ENCODE peak calls at places on chromosomes 16 and 17, in eight cellular contexts. G is heart left ventricle; Y is body of pancreas; Z is activated naive CD4-positive, alpha-beta T cell; M is GM23248; N is CD4-positive, alpha-beta memory T cell; B is NCI-H2081; P is thoracic aorta. X is an unnamed sample.
A peak's percentile ranks its signal among the peaks of the same experiment; 100 is the strongest.

GRCh38 chr17:40087049-40087794 is 13.2 kb downstream of the NR1D1 start:
- DNase-seq in Z (no peak), B (no peak), N (no peak), Y (no peak), P (no peak), G (no peak), M (no peak), X (no peak)

GRCh38 chr17:57092171-57092570 is 7.1 kb downstream of the AKAP1 start:
- DNase-seq in P (peak; percentile 58), M (no peak), Z (no peak), Y (no peak), N (no peak), G (no peak), B (no peak), X (no peak)

GRCh38 chr17:41959336-41960095 is 7.1 kb upstream of the CNP start:
- DNase-seq in Z (no peak), B (peak; percentile 56), Y (peak; percentile 64), P (no peak), M (peak; percentile 36), G (peak; percentile 26), N (no peak), X (no peak)

GRCh38 chr16:2008631-2009301 is 855 bp downstream of the ZNF598 start:
- DNase-seq in B (peak; percentile 11), Z (no peak), M (peak; percentile 84), Y (peak; percentile 52), P (no peak), G (no peak), N (no peak), X (no peak)

GRCh38 chr16:85645021-85645589 is 32.0 kb downstream of the GSE1 start:
- DNase-seq in Y (no peak), G (no peak), Z (no peak), N (no peak), P (no peak), B (no peak), M (no peak), X (no peak)

GRCh38 chr17:2689411-2690164 is 22.0 kb downstream of the CLUH start:
- DNase-seq in Z (no peak), Y (peak; percentile 20), N (peak; percentile 59), M (no peak), P (no peak), G (peak; percentile 28), B (no peak), X (peak; percentile 54)

GRCh38 chr16:87233928-87234327 is 83.3 kb downstream of the C16orf95 start:
- DNase-seq in Y (peak; percentile 40), P (no peak), B (no peak), M (peak; percentile 61), N (no peak), G (no peak), Z (no peak), X (no peak)

GRCh38 chr16:75087040-75087979 is 29.3 kb downstream of the LDHD start:
- DNase-seq in Z (no peak), G (peak; percentile 71), P (no peak), Y (no peak), B (peak; percentile 77), N (no peak), M (peak; percentile 44), X (peak; percentile 62)

GRCh38 chr17:43363926-43364285 is 34.9 kb upstream of the ARL4D start:
- DNase-seq in B (no peak), N (no peak), Y (no peak), Z (no peak), P (no peak), G (no peak), M (no peak), X (no peak)

GRCh38 chr16:53434436-53435065 is at the start of gene RBL2:
- DNase-seq in G (peak; percentile 56), P (peak; percentile 30), B (peak; percentile 67), M (peak; percentile 92), Z (peak; percentile 51), N (peak; percentile 79), Y (peak; percentile 86), X (peak; percentile 79)

GRCh38 chr17:48175692-48176450 is 68.3 kb downstream of the SNX11 start:
- DNase-seq in G (no peak), Z (no peak), P (no peak), B (no peak), N (no peak), Y (no peak), M (peak; percentile 74), X (no peak)

GRCh38 chr16:7227193-7227825 is 105.3 kb upstream of the RBFOX1 start:
- DNase-seq in Y (no peak), G (peak; percentile 24), Z (no peak), M (no peak), B (no peak), P (no peak), N (no peak), X (no peak)

GRCh38 chr16:69522732-69523404 is 42.9 kb upstream of the NFAT5 start:
- DNase-seq in N (no peak), B (no peak), M (no peak), P (no peak), Y (no peak), Z (no peak), G (no peak), X (no peak)

GRCh38 chr16:78761427-78761826 is 662.0 kb downstream of the WWOX start:
- DNase-seq in G (no peak), Z (no peak), B (no peak), P (no peak), N (no peak), Y (no peak), M (no peak), X (no peak)